ENCODE peak calls at places on chromosomes 3 and 15, in five cellular contexts. One of them, this sample, is unnamed.

GRCh38 chr15:57550640-57551039 is 41.1 kb upstream of the MYZAP start:
- DNase-seq in AG10803: no peak
- DNase-seq in HCT116: no peak
- DNase-seq in mammary epithelial cell: no peak
- DNase-seq in omental fat pad: no peak
- DNase-seq in this sample: no peak

GRCh38 chr3:188465311-188465710 is 311.4 kb downstream of the LPP start:
- DNase-seq in AG10803: no peak
- DNase-seq in HCT116: no peak
- DNase-seq in mammary epithelial cell: no peak
- DNase-seq in omental fat pad: no peak
- DNase-seq in this sample: no peak

GRCh38 chr3:50303038-50303815 is at the start of gene HYAL1:
- DNase-seq in AG10803: no peak
- DNase-seq in HCT116: peak; percentile 61
- DNase-seq in mammary epithelial cell: no peak
- DNase-seq in omental fat pad: no peak
- DNase-seq in this sample: no peak

GRCh38 chr15:65902373-65902772 is 33.1 kb downstream of the RAB11A start:
- DNase-seq in AG10803: no peak
- DNase-seq in HCT116: peak; percentile 65
- DNase-seq in mammary epithelial cell: peak; percentile 92
- DNase-seq in omental fat pad: no peak
- DNase-seq in this sample: peak; percentile 69

GRCh38 chr15:22904736-22905135 is 66.3 kb downstream of the NIPA2 start:
- DNase-seq in AG10803: peak; percentile 4
- DNase-seq in HCT116: no peak
- DNase-seq in mammary epithelial cell: no peak
- DNase-seq in omental fat pad: no peak
- DNase-seq in this sample: no peak

GRCh38 chr3:124263168-124263567 is 271.2 kb upstream of the ROPN1 start:
- DNase-seq in AG10803: peak; percentile 94
- DNase-seq in HCT116: no peak
- DNase-seq in mammary epithelial cell: peak; percentile 93
- DNase-seq in omental fat pad: no peak
- DNase-seq in this sample: no peak

GRCh38 chr3:116734243-116734642 is 24.7 kb downstream of the TUSC7 start:
- DNase-seq in AG10803: no peak
- DNase-seq in HCT116: no peak
- DNase-seq in mammary epithelial cell: no peak
- DNase-seq in omental fat pad: no peak
- DNase-seq in this sample: no peak

GRCh38 chr15:88708256-88709054 is 69.6 kb downstream of the ISG20 start:
- DNase-seq in AG10803: peak; percentile 15
- DNase-seq in HCT116: no peak
- DNase-seq in mammary epithelial cell: no peak
- DNase-seq in omental fat pad: no peak
- DNase-seq in this sample: no peak

GRCh38 chr3:57385498-57385897 is 93.0 kb upstream of the ASB14 start:
- DNase-seq in AG10803: no peak
- DNase-seq in HCT116: no peak
- DNase-seq in mammary epithelial cell: no peak
- DNase-seq in omental fat pad: no peak
- DNase-seq in this sample: no peak

GRCh38 chr15:59461521-59461920 is 23.5 kb downstream of the FAM81A start:
- DNase-seq in AG10803: no peak
- DNase-seq in HCT116: no peak
- DNase-seq in mammary epithelial cell: no peak
- DNase-seq in omental fat pad: no peak
- DNase-seq in this sample: no peak

GRCh38 chr3:94001825-94002495 is 22.0 kb downstream of the ARL13B start:
- DNase-seq in AG10803: no peak
- DNase-seq in HCT116: no peak
- DNase-seq in mammary epithelial cell: no peak
- DNase-seq in omental fat pad: no peak
- DNase-seq in this sample: no peak

GRCh38 chr3:58000306-58000705 is 7.9 kb upstream of the FLNB start:
- DNase-seq in AG10803: no peak
- DNase-seq in HCT116: no peak
- DNase-seq in mammary epithelial cell: no peak
- DNase-seq in omental fat pad: no peak
- DNase-seq in this sample: no peak

GRCh38 chr3:4816306-4816705 is 162.9 kb upstream of the BHLHE40 start:
- DNase-seq in AG10803: no peak
- DNase-seq in HCT116: no peak
- DNase-seq in mammary epithelial cell: no peak
- DNase-seq in omental fat pad: no peak
- DNase-seq in this sample: no peak

GRCh38 chr3:134652409-134652831 is 1.6 kb upstream of the KY start:
- DNase-seq in AG10803: peak; percentile 86
- DNase-seq in HCT116: no peak
- DNase-seq in mammary epithelial cell: no peak
- DNase-seq in omental fat pad: no peak
- DNase-seq in this sample: no peak

GRCh38 chr3:3071136-3071535 is 39.0 kb downstream of the IL5RA start:
- DNase-seq in AG10803: no peak
- DNase-seq in HCT116: no peak
- DNase-seq in mammary epithelial cell: no peak
- DNase-seq in omental fat pad: no peak
- DNase-seq in this sample: no peak

GRCh38 chr3:57112206-57112605 is 51.7 kb downstream of the SPATA12 start:
- DNase-seq in AG10803: no peak
- DNase-seq in HCT116: no peak
- DNase-seq in mammary epithelial cell: no peak
- DNase-seq in omental fat pad: no peak
- DNase-seq in this sample: peak; percentile 29

GRCh38 chr3:128367726-128368125 is 99.0 kb downstream of the DNAJB8 start:
- DNase-seq in AG10803: peak; percentile 34
- DNase-seq in HCT116: no peak
- DNase-seq in mammary epithelial cell: peak; percentile 3
- DNase-seq in omental fat pad: no peak
- DNase-seq in this sample: no peak

GRCh38 chr3:37862219-37862711 is 585 bp downstream of the CTDSPL start:
- DNase-seq in AG10803: peak; percentile 23
- DNase-seq in HCT116: no peak
- DNase-seq in mammary epithelial cell: no peak
- DNase-seq in omental fat pad: no peak
- DNase-seq in this sample: no peak

GRCh38 chr3:65029130-65029529 is 341.3 kb upstream of the ADAMTS9 start:
- DNase-seq in AG10803: no peak
- DNase-seq in HCT116: no peak
- DNase-seq in mammary epithelial cell: no peak
- DNase-seq in omental fat pad: no peak
- DNase-seq in this sample: no peak

GRCh38 chr3:67646586-67647234 is 7.7 kb downstream of the SUCLG2 start:
- DNase-seq in AG10803: no peak
- DNase-seq in HCT116: no peak
- DNase-seq in mammary epithelial cell: no peak
- DNase-seq in omental fat pad: no peak
- DNase-seq in this sample: no peak

GRCh38 chr3:196985954-196986885 is 17.6 kb upstream of the PIGZ start:
- DNase-seq in AG10803: no peak
- DNase-seq in HCT116: no peak
- DNase-seq in mammary epithelial cell: no peak
- DNase-seq in omental fat pad: no peak
- DNase-seq in this sample: no peak
- TF ChIP-seq CTCF in AG10803: peak; percentile 24
- TF ChIP-seq CTCF in HCT116: no peak
- TF ChIP-seq CTCF in mammary epithelial cell: no peak
- TF ChIP-seq CTCF in omental fat pad: no peak
- TF ChIP-seq CTCF in this sample: no peak

GRCh38 chr15:34588046-34588674 is 4.7 kb upstream of the GOLGA8B start:
- DNase-seq in AG10803: peak; percentile 85
- DNase-seq in HCT116: peak; percentile 77
- DNase-seq in mammary epithelial cell: peak; percentile 78
- DNase-seq in omental fat pad: no peak
- DNase-seq in this sample: peak; percentile 60
- TF ChIP-seq CTCF in AG10803: peak; percentile 91
- TF ChIP-seq CTCF in HCT116: peak; percentile 75
- TF ChIP-seq CTCF in mammary epithelial cell: peak; percentile 75
- TF ChIP-seq CTCF in omental fat pad: peak; percentile 76
- TF ChIP-seq CTCF in this sample: peak; percentile 87

GRCh38 chr3:85110393-85110792 is 151.6 kb downstream of the CADM2 start:
- DNase-seq in AG10803: no peak
- DNase-seq in HCT116: no peak
- DNase-seq in mammary epithelial cell: no peak
- DNase-seq in omental fat pad: no peak
- DNase-seq in this sample: no peak
- TF ChIP-seq CTCF in AG10803: no peak
- TF ChIP-seq CTCF in HCT116: no peak
- TF ChIP-seq CTCF in mammary epithelial cell: peak; percentile 23
- TF ChIP-seq CTCF in omental fat pad: no peak
- TF ChIP-seq CTCF in this sample: no peak

GRCh38 chr3:182618981-182619591 is 174.2 kb upstream of the ATP11B start:
- DNase-seq in AG10803: peak; percentile 1
- DNase-seq in HCT116: peak; percentile 59
- DNase-seq in mammary epithelial cell: peak; percentile 97
- DNase-seq in omental fat pad: no peak
- DNase-seq in this sample: no peak

GRCh38 chr3:182620715-182621434 is 172.4 kb upstream of the ATP11B start:
- DNase-seq in AG10803: no peak
- DNase-seq in HCT116: no peak
- DNase-seq in mammary epithelial cell: no peak
- DNase-seq in omental fat pad: no peak
- DNase-seq in this sample: no peak

GRCh38 chr3:182618085-182618732 is 175.1 kb upstream of the ATP11B start:
- DNase-seq in AG10803: peak; percentile 1
- DNase-seq in HCT116: no peak
- DNase-seq in mammary epithelial cell: peak; percentile 57
- DNase-seq in omental fat pad: no peak
- DNase-seq in this sample: no peak

GRCh38 chr3:182622241-182622545 is 171.1 kb upstream of the ATP11B start:
- DNase-seq in AG10803: no peak
- DNase-seq in HCT116: no peak
- DNase-seq in mammary epithelial cell: no peak
- DNase-seq in omental fat pad: no peak
- DNase-seq in this sample: no peak

GRCh38 chr3:182621435-182622240 is 171.7 kb upstream of the ATP11B start:
- DNase-seq in AG10803: no peak
- DNase-seq in HCT116: no peak
- DNase-seq in mammary epithelial cell: no peak
- DNase-seq in omental fat pad: no peak
- DNase-seq in this sample: no peak
- TF ChIP-seq CTCF in AG10803: peak; percentile 19
- TF ChIP-seq CTCF in HCT116: peak; percentile 73
- TF ChIP-seq CTCF in mammary epithelial cell: peak; percentile 48
- TF ChIP-seq CTCF in omental fat pad: no peak
- TF ChIP-seq CTCF in this sample: peak; percentile 15

GRCh38 chr3:193592841-193593665 is at the start of gene OPA1:
- DNase-seq in AG10803: peak; percentile 99
- DNase-seq in HCT116: peak; percentile 99
- DNase-seq in mammary epithelial cell: peak; percentile 98
- DNase-seq in omental fat pad: peak; percentile 83
- DNase-seq in this sample: peak; percentile 97
- TF ChIP-seq CTCF in AG10803: peak; percentile 42
- TF ChIP-seq CTCF in HCT116: no peak
- TF ChIP-seq CTCF in mammary epithelial cell: peak; percentile 43
- TF ChIP-seq CTCF in omental fat pad: no peak
- TF ChIP-seq CTCF in this sample: no peak